ENCODE peak calls at places on chromosome 10, in five cellular contexts. E is WERI-Rb-1, H is AG04450, Y is right cardiac atrium, L is transverse colon. T is an unnamed sample.

GRCh38 chr10:76920581-76920980 is 717.0 kb downstream of the KCNMA1 start:
- DNase-seq in E (no peak), H (no peak), Y (no peak), L (no peak), T (no peak)

GRCh38 chr10:59336632-59337031 is 25.7 kb downstream of the FAM13C start:
- DNase-seq in E (no peak), H (peak; percentile 23), Y (no peak), L (no peak), T (peak; percentile 24)

GRCh38 chr10:132820056-132820455 is 34.1 kb upstream of the NKX6-2 start:
- DNase-seq in E (no peak), H (no peak), Y (no peak), L (no peak), T (no peak)

GRCh38 chr10:43292745-43293676 is 26.1 kb upstream of the RASGEF1A start:
- DNase-seq in E (peak; percentile 63), H (peak; percentile 20), Y (peak; percentile 67), L (peak; percentile 65), T (peak; percentile 58)

GRCh38 chr10:3926675-3927525 is 141.9 kb upstream of the KLF6 start:
- DNase-seq in E (no peak), H (no peak), Y (peak; percentile 41), L (no peak), T (no peak)

GRCh38 chr10:32271617-32272016 is 75.3 kb downstream of the EPC1 start:
- DNase-seq in E (no peak), H (no peak), Y (no peak), L (no peak), T (peak; percentile 87)

GRCh38 chr10:113820507-113820906 is 33.4 kb downstream of the DCLRE1A start:
- DNase-seq in E (peak; percentile 39), H (no peak), Y (no peak), L (no peak), T (no peak)

GRCh38 chr10:27537812-27538211 is 33.7 kb downstream of the RAB18 start:
- DNase-seq in E (no peak), H (no peak), Y (no peak), L (no peak), T (no peak)

GRCh38 chr10:98414932-98415709 is at the start of gene PYROXD2:
- DNase-seq in E (no peak), H (peak; percentile 81), Y (peak; percentile 97), L (peak; percentile 93), T (peak; percentile 82)

GRCh38 chr10:37434091-37434490 is 308.7 kb downstream of the ANKRD30A start:
- DNase-seq in E (no peak), H (no peak), Y (no peak), L (no peak), T (peak; percentile 36)

GRCh38 chr10:690227-691161 is 1.0 kb upstream of the DIP2C start:
- DNase-seq in E (no peak), H (no peak), Y (no peak), L (no peak), T (no peak)
- H3K4me3 ChIP-seq in E (peak overlapping the region; percentile 71), H (peak overlapping the region; percentile 65), Y (peak overlapping the region; percentile 95), L (peak overlapping the region; percentile 59), T (peak overlapping the region; percentile 24)

GRCh38 chr10:80504897-80505465 is 32.7 kb upstream of the SH2D4B start:
- DNase-seq in E (no peak), H (no peak), Y (peak; percentile 52), L (peak; percentile 36), T (no peak)
- H3K4me3 ChIP-seq in E (no peak overlapping the region), H (no peak overlapping the region), Y (no peak overlapping the region), L (peak overlapping the region; percentile 0), T (no peak overlapping the region)

DNA sequence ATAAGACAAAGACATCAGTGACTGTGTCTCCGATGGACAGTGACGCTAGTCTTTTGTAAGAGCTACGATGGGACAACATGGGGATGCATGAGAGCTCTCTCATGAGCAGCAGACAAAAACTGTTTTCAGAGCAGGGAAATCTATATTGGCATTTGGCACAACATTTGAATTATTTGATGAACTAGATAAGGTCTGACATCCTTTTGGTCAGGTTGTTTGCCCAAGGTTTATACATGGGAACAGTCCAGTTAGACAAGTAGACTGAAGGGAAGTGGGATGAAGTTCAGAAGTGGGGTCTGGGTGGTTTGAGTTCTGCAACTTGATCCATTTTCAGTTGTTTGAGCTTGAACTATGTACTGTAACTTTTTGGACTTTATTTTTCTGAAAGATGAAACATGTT is 50.8 kb downstream of the BUB3 start:
- DNase-seq in E (no peak), H (no peak), Y (no peak), L (no peak), T (no peak)
- H3K4me3 ChIP-seq in E (no peak overlapping the region), H (no peak overlapping the region), Y (no peak overlapping the region), L (no peak overlapping the region), T (no peak overlapping the region)

DNA sequence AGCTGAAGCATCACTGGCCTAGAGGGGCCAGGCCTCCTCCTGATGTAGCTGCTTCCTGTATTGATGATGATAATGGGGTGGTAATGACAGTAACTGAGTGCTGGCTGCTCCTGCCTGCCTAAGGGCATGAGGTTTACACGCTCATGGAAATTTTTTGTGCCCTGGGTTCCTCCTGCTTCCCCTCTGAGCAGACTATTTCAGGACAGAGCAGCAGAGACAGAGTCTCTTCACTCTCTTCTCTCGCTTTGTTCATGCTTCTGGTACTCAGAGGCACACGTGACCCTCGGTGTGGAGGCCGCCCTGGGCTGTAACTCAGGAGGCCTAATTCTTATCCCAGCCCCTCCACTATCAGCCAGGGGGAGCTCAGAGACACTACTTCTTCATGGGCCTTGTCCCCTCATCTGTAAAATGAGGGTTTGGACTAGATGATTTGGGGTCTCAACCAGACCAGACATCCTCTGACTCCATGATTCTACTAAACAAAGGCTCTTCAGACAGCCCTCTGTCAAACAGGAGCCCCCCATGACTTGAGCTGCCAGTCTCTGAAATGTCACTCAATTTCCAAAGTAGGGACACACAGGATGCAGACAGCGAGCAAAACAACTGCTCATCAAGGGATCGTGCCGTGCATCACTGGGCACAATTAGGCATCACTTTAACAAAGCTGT is 27.7 kb downstream of the LRRC20 start:
- DNase-seq in E (no peak), H (no peak), Y (no peak), L (no peak), T (no peak)
- H3K4me3 ChIP-seq in E (no peak overlapping the region), H (no peak overlapping the region), Y (no peak overlapping the region), L (no peak overlapping the region), T (no peak overlapping the region)

GRCh38 chr10:73873843-73874215 is 526 bp downstream of the CAMK2G start:
- DNase-seq in E (no peak), H (no peak), Y (no peak), L (no peak), T (no peak)
- H3K4me3 ChIP-seq in E (peak overlapping the region; percentile 54), H (peak overlapping the region; percentile 75), Y (peak overlapping the region; percentile 95), L (peak overlapping the region; percentile 88), T (peak overlapping the region; percentile 50)

DNA sequence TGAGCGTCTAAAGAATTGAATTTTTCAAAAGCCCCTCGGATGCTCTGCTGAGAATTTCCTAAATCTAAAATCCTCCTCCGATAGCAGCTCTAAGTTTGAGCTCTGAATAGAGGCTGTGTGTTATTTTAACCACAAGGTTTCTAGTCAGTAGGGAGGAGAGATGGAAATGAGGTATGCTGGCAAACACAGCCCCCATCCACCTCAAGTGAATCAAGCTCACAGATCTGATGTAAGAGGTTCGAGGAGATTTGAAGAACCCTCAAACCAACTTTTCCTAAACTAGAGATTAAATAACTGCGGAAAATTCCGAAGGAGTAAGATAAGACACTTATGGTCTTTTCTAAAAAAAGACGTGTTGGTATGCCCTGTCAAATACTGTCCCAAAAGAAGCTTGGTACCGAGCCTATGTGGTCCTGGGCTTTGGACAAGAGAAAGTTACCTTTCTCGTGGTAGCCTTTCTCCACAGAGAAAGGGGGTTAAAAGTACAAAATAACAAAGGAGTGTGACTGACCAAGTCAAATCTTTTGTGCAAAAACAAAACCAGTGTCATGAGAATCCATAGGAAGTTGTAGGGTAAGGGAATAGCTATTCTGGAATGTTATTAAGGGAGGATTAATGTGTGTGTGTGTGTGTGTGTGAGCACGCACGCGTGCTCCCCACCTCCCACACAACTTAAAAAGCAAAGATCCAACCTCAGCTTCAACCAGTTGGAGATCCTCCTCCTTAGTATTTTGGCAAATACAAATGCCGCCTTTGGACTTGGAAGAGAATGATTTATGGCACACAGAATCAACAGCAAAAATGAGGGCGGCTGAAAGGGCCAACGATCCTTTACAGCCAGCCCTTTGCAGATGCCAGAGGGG is 56.2 kb upstream of the JCAD start:
- DNase-seq in E (no peak), H (no peak), Y (no peak), L (no peak), T (no peak)
- H3K4me3 ChIP-seq in E (no peak overlapping the region), H (no peak overlapping the region), Y (peak overlapping the region; percentile 69), L (peak overlapping the region; percentile 9), T (no peak overlapping the region)

T was measured in epithelial cell of esophagus.